ENCODE peak calls at places on chromosome 5, in four cellular contexts. V is hypothalamus, O is mesendoderm, W is substantia nigra. Q is an unnamed sample.

GRCh38 chr5:43245724-43246385 is 53.8 kb downstream of the NIM1K start:
- DNase-seq in W (no peak), V (no peak), O (no peak), Q (no peak)

GRCh38 chr5:24633705-24634325 is 11.0 kb downstream of the CDH10 start:
- DNase-seq in O (peak), V (no peak), W (no peak), Q (no peak)

GRCh38 chr5:39132792-39133191 is 58.6 kb upstream of the RICTOR start:
- DNase-seq in W (no peak), O (no peak), V (no peak), Q (no peak)

GRCh38 chr5:37721447-37721871 is 118.4 kb downstream of the GDNF start:
- DNase-seq in V (no peak), W (no peak), O (no peak), Q (no peak)

GRCh38 chr5:17882760-17883488 is 248.7 kb downstream of the TAF11L14 start:
- DNase-seq in V (no peak), W (no peak), O (peak), Q (no peak)

GRCh38 chr5:16625116-16625515 is 8.3 kb upstream of the RETREG1 start:
- DNase-seq in V (no peak), W (no peak), O (no peak), Q (no peak)

GRCh38 chr5:149062371-149063016 is 368 bp downstream of the SH3TC2 start:
- DNase-seq in W (no peak), O (peak), V (no peak), Q (no peak)

GRCh38 chr5:115170128-115170923 is 618 bp upstream of the TRIM36 start:
- DNase-seq in W (no peak), O (no peak), V (no peak), Q (no peak)

GRCh38 chr5:132657676-132658382 is at the start of gene IL13:
- DNase-seq in V (no peak), O (no peak), W (no peak), Q (no peak)

GRCh38 chr5:158534203-158534602 is 565.5 kb downstream of the EBF1 start:
- DNase-seq in O (peak), V (no peak), W (no peak), Q (no peak)